ENCODE peak calls at places on chromosomes 4 and X, in seven cellular contexts. E is body of pancreas, U is AG10803, N is IMR-90, T is choroid plexus epithelial cell, M is left lung, P is GM06990. C is an unnamed sample.

GRCh38 chr4:109302366-109303140 is at the start of gene COL25A1:
- DNase-seq in E (peak; percentile 69), U (peak; percentile 29), N (peak; percentile 16), T (peak; percentile 39), M (peak; percentile 39), P (peak; percentile 8), C (peak; percentile 14)

GRCh38 chr4:66574145-66574978 is 904.1 kb upstream of the EPHA5 start:
- DNase-seq in E (peak; percentile 26), U (peak; percentile 40), N (peak; percentile 65), T (peak; percentile 71), M (no peak), P (no peak), C (peak; percentile 96)

GRCh38 chr4:53015681-53016080 is 153.6 kb downstream of the RASL11B start:
- DNase-seq in E (peak; percentile 43), U (peak; percentile 74), N (peak; percentile 81), T (peak; percentile 90), M (no peak), P (no peak), C (peak; percentile 89)

GRCh38 chrX:80816051-80816450 is 6.4 kb upstream of the BRWD3 start:
- DNase-seq in E (no peak), U (no peak), N (no peak), T (no peak), M (no peak), P (no peak), C (no peak)

GRCh38 chrX:139112432-139112831 is 400.9 kb upstream of the FGF13 start:
- DNase-seq in E (no peak), U (peak; percentile 44), N (no peak), T (no peak), M (no peak), P (no peak), C (peak; percentile 86)

GRCh38 chrX:149572743-149573142 is 14.5 kb downstream of the MAGEA9B start:
- DNase-seq in E (no peak), U (peak; percentile 2), N (no peak), T (no peak), M (no peak), P (no peak), C (peak; percentile 23)

GRCh38 chrX:119698835-119699234 is 5.9 kb upstream of the SEPTIN6 start:
- DNase-seq in E (no peak), U (peak; percentile 82), N (peak; percentile 67), T (peak; percentile 86), M (no peak), P (no peak), C (peak; percentile 81)

GRCh38 chr4:34181891-34182290 is 2062.4 kb downstream of the ARAP2 start:
- DNase-seq in E (no peak), U (peak; percentile 48), N (peak; percentile 61), T (peak; percentile 51), M (no peak), P (no peak), C (peak; percentile 78)

GRCh38 chrX:139106111-139106510 is 394.6 kb upstream of the FGF13 start:
- DNase-seq in E (no peak), U (peak; percentile 94), N (no peak), T (no peak), M (no peak), P (no peak), C (peak; percentile 85)

GRCh38 chrX:119753639-119754257 is 4.6 kb upstream of the SOWAHD start:
- DNase-seq in E (no peak), U (peak; percentile 36), N (peak; percentile 24), T (peak; percentile 61), M (peak; percentile 15), P (no peak), C (peak; percentile 47)

GRCh38 chrX:111348363-111348927 is 63.5 kb downstream of the DCX start:
- DNase-seq in E (no peak), U (no peak), N (no peak), T (no peak), M (no peak), P (no peak), C (no peak)

GRCh38 chr4:134540588-134540987 is 339.0 kb upstream of the PABPC4L start:
- DNase-seq in E (no peak), U (no peak), N (no peak), T (peak; percentile 2), M (no peak), P (no peak), C (no peak)

GRCh38 chrX:31708116-31708515 is 636.3 kb upstream of the FTHL17 start:
- DNase-seq in E (no peak), U (no peak), N (no peak), T (peak; percentile 13), M (no peak), P (no peak), C (no peak)

GRCh38 chrX:23845316-23845932 is 62.3 kb downstream of the APOO start:
- DNase-seq in E (peak; percentile 17), U (no peak), N (no peak), T (peak; percentile 30), M (no peak), P (no peak), C (peak; percentile 15)

GRCh38 chrX:18348047-18348446 is 6.4 kb downstream of the SCML2 start:
- DNase-seq in E (no peak), U (peak; percentile 4), N (no peak), T (no peak), M (no peak), P (no peak), C (no peak)
- TF ChIP-seq CTCF in E (no peak), U (no peak), N (no peak), T (no peak), M (no peak), P (no peak), C (no peak)

DNA sequence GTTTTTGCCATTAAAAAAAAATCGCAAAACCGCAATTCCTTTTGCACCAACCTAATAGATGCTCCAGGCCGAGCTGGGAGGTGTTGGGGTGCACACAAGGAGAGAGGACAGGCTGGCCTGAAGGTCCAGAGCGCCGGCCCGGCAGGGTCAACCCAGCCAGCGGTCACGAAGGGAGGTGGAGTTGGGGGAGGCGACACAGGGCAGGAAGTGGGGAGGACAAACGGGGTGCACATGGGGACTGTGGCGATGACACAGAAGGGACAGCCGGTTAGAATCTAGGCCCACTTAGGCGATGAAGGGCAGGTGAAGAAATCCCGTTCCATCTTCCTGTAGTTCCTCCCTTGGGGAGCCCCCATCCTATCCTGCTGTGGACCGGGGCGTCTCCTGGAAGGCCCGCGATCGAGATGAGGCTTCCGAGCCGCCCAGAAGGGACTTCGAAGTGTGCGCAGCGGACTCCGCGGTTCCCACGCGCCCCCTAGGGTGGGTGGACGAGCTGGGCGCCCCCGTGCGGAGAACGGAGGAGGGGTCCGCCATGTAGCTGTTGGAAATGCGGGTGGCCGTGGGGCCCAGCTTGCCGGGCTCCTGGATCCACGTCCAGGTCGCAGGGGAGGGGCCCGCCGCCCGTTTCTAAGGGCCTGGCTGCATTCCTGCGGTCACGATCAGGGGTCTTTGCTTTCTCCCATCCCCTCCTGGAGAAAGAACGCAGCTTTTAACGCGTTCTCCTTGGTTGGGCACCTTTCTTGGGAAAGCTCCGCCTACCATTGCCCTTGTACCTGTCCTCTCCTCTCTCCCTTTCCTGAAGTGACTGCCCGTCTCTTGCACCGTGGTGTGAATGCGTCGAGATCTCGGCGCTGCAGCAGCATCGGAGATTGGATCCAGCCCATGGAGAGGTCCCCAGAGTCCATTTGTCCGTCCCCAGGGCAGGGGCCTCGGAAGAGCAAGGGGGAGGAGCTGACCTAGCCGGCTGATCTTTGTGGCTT is 17.0 kb upstream of the HPF1 start:
- DNase-seq in E (peak; percentile 29), U (no peak), N (no peak), T (no peak), M (no peak), P (peak; percentile 35), C (no peak)
- H3K4me3 ChIP-seq in E (no peak overlapping the region), U (no peak overlapping the region), N (no peak overlapping the region), T (peak overlapping the region; percentile 36), M (peak overlapping the region; percentile 13), P (no peak overlapping the region), C (peak overlapping the region; percentile 9)

GRCh38 chrX:115895678-115896329 is 274.7 kb upstream of the AGTR2 start:
- DNase-seq in E (no peak), U (no peak), N (no peak), T (no peak), M (no peak), P (no peak), C (no peak)

GRCh38 chrX:115892056-115892708 is 278.4 kb upstream of the AGTR2 start:
- DNase-seq in E (no peak), U (no peak), N (no peak), T (no peak), M (peak; percentile 13), P (no peak), C (peak; percentile 6)

GRCh38 chrX:115896362-115896761 is 274.2 kb upstream of the AGTR2 start:
- DNase-seq in E (no peak), U (no peak), N (no peak), T (no peak), M (no peak), P (no peak), C (no peak)

GRCh38 chrX:115894087-115894486 is 276.5 kb upstream of the AGTR2 start:
- DNase-seq in E (peak; percentile 32), U (no peak), N (peak; percentile 33), T (peak; percentile 4), M (peak; percentile 24), P (no peak), C (peak; percentile 77)

GRCh38 chrX:115892787-115893671 is 277.5 kb upstream of the AGTR2 start:
- DNase-seq in E (peak; percentile 78), U (no peak), N (peak; percentile 54), T (peak; percentile 21), M (peak; percentile 44), P (peak; percentile 75), C (peak; percentile 86)
- TF ChIP-seq CTCF in E (no peak), U (no peak), N (peak; percentile 53), T (no peak), M (peak; percentile 20), P (peak; percentile 52), C (peak; percentile 37)

GRCh38 chr4:7941111-7942018 is 1.7 kb upstream of the AFAP1 start:
- DNase-seq in E (no peak), U (no peak), N (no peak), T (no peak), M (no peak), P (no peak), C (no peak)

GRCh38 chr4:7936963-7937362 is 2.7 kb downstream of the AFAP1 start:
- DNase-seq in E (no peak), U (peak; percentile 61), N (no peak), T (peak; percentile 18), M (no peak), P (no peak), C (peak; percentile 72)

GRCh38 chr4:7939377-7940108 is at the start of gene AFAP1:
- DNase-seq in E (peak; percentile 92), U (peak; percentile 82), N (peak; percentile 76), T (peak; percentile 85), M (peak; percentile 81), P (peak; percentile 58), C (peak; percentile 78)

GRCh38 chr4:7942019-7942556 is 2.4 kb upstream of the AFAP1 start:
- DNase-seq in E (no peak), U (no peak), N (no peak), T (no peak), M (no peak), P (no peak), C (no peak)

DNA sequence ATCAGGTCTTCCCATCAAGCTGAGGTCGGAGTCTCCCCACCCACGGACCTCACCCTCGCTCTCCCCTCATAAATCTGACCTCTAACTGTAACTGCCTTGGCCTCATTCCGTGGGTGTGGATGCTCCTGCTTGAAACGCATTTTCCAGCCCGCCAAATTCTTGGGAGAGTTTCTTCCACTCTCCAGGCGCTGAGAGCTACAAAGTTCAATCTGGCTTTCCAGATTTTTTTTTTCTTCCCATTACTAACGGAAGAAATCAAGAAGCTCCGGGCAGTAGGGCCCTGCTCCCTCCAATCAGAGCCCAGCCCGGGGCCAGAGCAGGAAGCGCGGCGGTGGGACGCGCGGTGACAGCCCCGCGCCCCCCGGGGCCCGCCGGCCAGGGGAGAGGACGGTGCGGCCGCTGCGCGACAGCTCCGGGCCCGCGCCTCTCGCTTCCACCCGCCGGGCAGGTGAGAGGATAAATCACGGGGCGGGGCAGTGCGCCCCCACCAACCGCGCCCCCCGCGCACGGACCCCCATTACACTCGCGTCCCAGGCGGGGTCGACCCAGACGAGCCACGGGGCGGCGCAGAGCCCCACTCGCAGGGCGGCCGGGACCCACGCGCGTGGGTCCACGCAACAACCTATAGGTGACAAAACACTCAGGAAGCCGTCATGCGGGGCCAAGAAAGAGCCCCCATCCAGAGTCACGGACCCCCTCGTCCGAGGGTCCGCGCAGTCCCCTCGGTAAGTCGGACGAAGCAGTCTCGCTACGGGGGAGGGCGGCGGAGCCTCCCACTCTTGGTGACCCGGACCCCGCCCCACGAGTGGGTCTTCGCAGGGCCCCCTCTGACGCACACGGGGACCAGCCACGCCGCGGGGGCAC is 916 bp downstream of the AFAP1 start:
- DNase-seq in E (peak; percentile 51), U (peak; percentile 56), N (peak; percentile 45), T (peak; percentile 43), M (no peak), P (no peak), C (peak; percentile 70)
- H3K4me3 ChIP-seq in E (peak overlapping the region; percentile 85), U (peak overlapping the region; percentile 85), N (peak overlapping the region; percentile 69), T (peak overlapping the region; percentile 84), M (peak overlapping the region; percentile 74), P (no peak overlapping the region), C (peak overlapping the region; percentile 87)